ENCODE peak calls at places on chromosomes 11 and 22, in five cellular contexts. V is AG10803, Z is fibroblast of the aortic adventitia, Q is chondrocyte, R is endothelial cell of umbilical vein. P is an unnamed sample.

GRCh38 chr11:10526974-10527918 is 13.7 kb downstream of the RNF141 start:
- DNase-seq in Q (no peak), Z (no peak), V (no peak), R (peak), P (no peak)

GRCh38 chr11:8988329-8989234 is 15.2 kb downstream of the NRIP3 start:
- DNase-seq in Q (no peak), V (peak), Z (peak), R (no peak), P (no peak)

GRCh38 chr11:96102664-96103068 is 178.8 kb upstream of the MTMR2 start:
- DNase-seq in V (peak), Q (no peak), Z (peak), R (peak), P (no peak)

GRCh38 chr11:112113539-112114457 is 27.1 kb downstream of the SDHD start:
- DNase-seq in Q (no peak), Z (peak), R (peak), V (peak), P (no peak)

GRCh38 chr11:73194593-73194992 is 23.5 kb upstream of the P2RY2 start:
- DNase-seq in Q (peak), V (no peak), R (no peak), Z (no peak), P (no peak)

GRCh38 chr11:132911186-132911585 is 621.1 kb downstream of the OPCML start:
- DNase-seq in Z (peak), V (peak), Q (no peak), R (no peak), P (no peak)

GRCh38 chr11:96016978-96017502 is 93.1 kb upstream of the MTMR2 start:
- DNase-seq in V (no peak), Z (no peak), Q (no peak), R (no peak), P (no peak)

GRCh38 chr11:46733234-46733633 is 14.2 kb downstream of the F2 start:
- DNase-seq in V (no peak), Z (no peak), Q (peak), R (no peak), P (no peak)

GRCh38 chr11:75980031-75980430 is 165.0 kb downstream of the UVRAG start:
- DNase-seq in Z (no peak), Q (no peak), R (no peak), V (no peak), P (no peak)

GRCh38 chr11:46675288-46675851 is 25.0 kb downstream of the ARHGAP1 start:
- DNase-seq in Z (peak), Q (peak), R (no peak), V (peak), P (no peak)

GRCh38 chr11:128716231-128716630 is 22.4 kb downstream of the FLI1 start:
- DNase-seq in V (no peak), Q (no peak), R (no peak), Z (no peak), P (no peak)

GRCh38 chr11:97332271-97332670 is 942.5 kb downstream of the JRKL start:
- DNase-seq in Z (no peak), R (no peak), Q (no peak), V (no peak), P (no peak)

GRCh38 chr22:25477358-25477757 is 87.1 kb upstream of the GRK3 start:
- DNase-seq in V (no peak), Z (no peak), R (no peak), Q (no peak), P (no peak)

GRCh38 chr11:69131644-69132300 is 24.0 kb upstream of the SMIM38 start:
- DNase-seq in Q (no peak), Z (peak), V (peak), R (peak), P (no peak)

GRCh38 chr11:133784359-133784758 is 61.0 kb downstream of the SPATA19 start:
- DNase-seq in V (no peak), R (no peak), Q (no peak), Z (no peak), P (no peak)